ENCODE peak calls at places on chromosomes 6 and 20, in five cellular contexts. H is ovary, D is left colon, X is nephron progenitor cell, C is upper lobe of left lung. U is an unnamed sample.

GRCh38 chr6:15317934-15318902 is 72.3 kb downstream of the JARID2 start:
- DNase-seq in H (no peak), D (no peak), X (no peak), C (no peak), U (no peak)

GRCh38 chr20:58942549-58942948 is 38.5 kb upstream of the NELFCD start:
- DNase-seq in H (no peak), D (no peak), X (no peak), C (no peak), U (no peak)

GRCh38 chr6:106966671-106967522 is 7.6 kb downstream of the CD24 start:
- DNase-seq in H (no peak), D (no peak), X (no peak), C (no peak), U (no peak)

GRCh38 chr6:135830971-135831370 is 20.5 kb upstream of the PDE7B start:
- DNase-seq in H (no peak), D (no peak), X (no peak), C (no peak), U (no peak)

GRCh38 chr6:149876241-149876933 is 12.2 kb upstream of the LRP11 start:
- DNase-seq in H (no peak), D (no peak), X (no peak), C (no peak), U (no peak)

GRCh38 chr20:16821211-16822089 is 73.3 kb downstream of the OTOR start:
- DNase-seq in H (no peak), D (no peak), X (peak), C (peak), U (no peak)

GRCh38 chr20:6611911-6612614 is 155.4 kb upstream of the BMP2 start:
- DNase-seq in H (no peak), D (no peak), X (no peak), C (no peak), U (no peak)

GRCh38 chr6:145275019-145275418 is 460.3 kb downstream of the EPM2A start:
- DNase-seq in H (no peak), D (no peak), X (no peak), C (no peak), U (no peak)

GRCh38 chr6:135995160-135995898 is 143.8 kb downstream of the PDE7B start:
- DNase-seq in H (no peak), D (no peak), X (no peak), C (no peak), U (no peak)

GRCh38 chr6:155628315-155628714 is 172.7 kb upstream of the NOX3 start:
- DNase-seq in H (no peak), D (no peak), X (no peak), C (no peak), U (no peak)

GRCh38 chr20:32549842-32550241 is 35.3 kb downstream of the NOL4L start:
- DNase-seq in H (no peak), D (no peak), X (no peak), C (no peak), U (no peak)